ENCODE peak calls at places on chromosome 16, in four cellular contexts. C, G, I and L are unnamed samples.

GRCh38 chr16:18943414-18943813 is 17.2 kb upstream of the SMG1 start:
- DNase-seq in G (no peak), C (no peak), I (no peak), L (no peak)

GRCh38 chr16:89322381-89323119 is 105.0 kb downstream of the ZNF778 start:
- DNase-seq in C (peak), I (no peak), G (peak), L (no peak)

GRCh38 chr16:87050142-87050541 is 267.1 kb downstream of the C16orf95 start:
- DNase-seq in C (no peak), G (no peak), I (no peak), L (no peak)

GRCh38 chr16:69243479-69243878 is 56.5 kb downstream of the SNTB2 start:
- DNase-seq in C (no peak), I (no peak), G (no peak), L (no peak)

GRCh38 chr16:23469814-23470213 is 16.8 kb upstream of the COG7 start:
- DNase-seq in G (no peak), I (no peak), C (no peak), L (no peak)

GRCh38 chr16:4414187-4414909 is 2.0 kb downstream of the CORO7 start:
- DNase-seq in G (no peak), I (no peak), C (no peak), L (no peak)

GRCh38 chr16:27465483-27465879 is 63.5 kb downstream of the IL21R start:
- DNase-seq in G (no peak), C (no peak), I (no peak), L (no peak)

GRCh38 chr16:29974291-29975133 is 844 bp downstream of the TAOK2 start:
- DNase-seq in G (peak), C (peak), I (no peak), L (no peak)

GRCh38 chr16:53821957-53822625 is 118.1 kb downstream of the FTO start:
- DNase-seq in I (no peak), C (no peak), G (no peak), L (no peak)

GRCh38 chr16:55499951-55500350 is 8.9 kb upstream of the LPCAT2 start:
- DNase-seq in I (peak), G (no peak), C (peak), L (peak)

GRCh38 chr16:670485-671352 is 2.8 kb downstream of the RHOT2 start:
- DNase-seq in G (no peak), I (no peak), C (no peak), L (no peak)

GRCh38 chr16:31072540-31073072 is 1.4 kb downstream of the ZNF668 start:
- DNase-seq in G (no peak), C (no peak), I (no peak), L (no peak)

GRCh38 chr16:14509055-14509454 is 121.0 kb downstream of the PARN start:
- DNase-seq in C (no peak), G (no peak), I (no peak), L (no peak)

GRCh38 chr16:66250686-66251405 is 115.6 kb upstream of the CDH5 start:
- DNase-seq in C (no peak), I (peak), G (no peak), L (no peak)

GRCh38 chr16:1543085-1543896 is 9.8 kb downstream of the TMEM204 start:
- DNase-seq in C (peak), G (peak), I (peak), L (peak)

GRCh38 chr16:65845466-65846209 is 520.9 kb upstream of the CDH5 start:
- DNase-seq in C (no peak), G (no peak), I (no peak), L (no peak)

GRCh38 chr16:49725651-49726050 is 130.3 kb downstream of the ZNF423 start:
- DNase-seq in I (no peak), C (no peak), G (no peak), L (no peak)

DNA sequence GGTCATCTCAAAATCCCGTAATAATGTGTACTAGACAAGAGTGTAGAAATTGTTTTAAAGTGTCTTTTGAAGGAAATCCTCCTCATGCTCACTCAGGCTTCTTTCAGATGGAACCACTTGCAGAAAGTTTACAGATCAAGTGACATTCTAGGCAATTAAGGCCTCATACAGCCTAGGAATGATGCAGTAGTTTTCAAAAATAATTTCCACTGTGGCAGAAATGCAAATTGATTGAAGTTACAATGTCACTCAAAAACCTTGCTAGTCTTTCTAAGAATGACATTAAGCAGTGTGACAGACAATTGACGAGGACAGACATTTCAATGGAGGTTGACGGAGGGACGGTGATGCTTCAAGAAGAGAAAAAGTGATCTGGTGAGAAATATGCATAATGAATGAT is 53.5 kb upstream of the CDH8 start:
- DNase-seq in G (no peak), C (no peak), I (no peak), L (no peak)
- TF ChIP-seq CTCF in G (no peak), C (no peak), I (no peak), L (no peak)

GRCh38 chr16:68003031-68003430 is 3.7 kb upstream of the DPEP2 start:
- DNase-seq in C (no peak), I (no peak), G (no peak), L (no peak)
- H3K27ac ChIP-seq in C (no peak), I (no peak), G (no peak), L (no peak)

GRCh38 chr16:9457215-9457614 is 365.8 kb downstream of the HAPSTR1 start:
- DNase-seq in G (no peak), I (no peak), C (no peak), L (no peak)
- TF ChIP-seq CTCF in G (no peak), I (no peak), C (no peak), L (no peak)

GRCh38 chr16:17407321-17407720 is 63.4 kb downstream of the XYLT1 start:
- DNase-seq in C (no peak), I (no peak), G (no peak), L (no peak)

GRCh38 chr16:17403859-17404545 is 66.8 kb downstream of the XYLT1 start:
- DNase-seq in I (no peak), C (no peak), G (no peak), L (no peak)

GRCh38 chr16:17403156-17403809 is 67.5 kb downstream of the XYLT1 start:
- DNase-seq in G (no peak), C (no peak), I (no peak), L (no peak)

GRCh38 chr16:17408296-17408695 is 62.5 kb downstream of the XYLT1 start:
- DNase-seq in I (no peak), C (no peak), G (no peak), L (no peak)

GRCh38 chr16:17404903-17405691 is 65.7 kb downstream of the XYLT1 start:
- DNase-seq in I (peak), C (no peak), G (peak), L (peak)
- H3K27ac ChIP-seq in I (peak), C (peak), G (peak), L (peak)

GRCh38 chr16:85229869-85230416 is 117.7 kb upstream of the CIBAR2 start:
- DNase-seq in G (no peak), I (no peak), C (no peak), L (no peak)

GRCh38 chr16:85227262-85227923 is 115.1 kb upstream of the CIBAR2 start:
- DNase-seq in C (no peak), G (no peak), I (no peak), L (no peak)

GRCh38 chr16:85228970-85229430 is 116.7 kb upstream of the CIBAR2 start:
- DNase-seq in I (no peak), G (no peak), C (no peak), L (no peak)

GRCh38 chr16:85227924-85228462 is 115.7 kb upstream of the CIBAR2 start:
- DNase-seq in I (no peak), G (no peak), C (peak), L (no peak)

DNA sequence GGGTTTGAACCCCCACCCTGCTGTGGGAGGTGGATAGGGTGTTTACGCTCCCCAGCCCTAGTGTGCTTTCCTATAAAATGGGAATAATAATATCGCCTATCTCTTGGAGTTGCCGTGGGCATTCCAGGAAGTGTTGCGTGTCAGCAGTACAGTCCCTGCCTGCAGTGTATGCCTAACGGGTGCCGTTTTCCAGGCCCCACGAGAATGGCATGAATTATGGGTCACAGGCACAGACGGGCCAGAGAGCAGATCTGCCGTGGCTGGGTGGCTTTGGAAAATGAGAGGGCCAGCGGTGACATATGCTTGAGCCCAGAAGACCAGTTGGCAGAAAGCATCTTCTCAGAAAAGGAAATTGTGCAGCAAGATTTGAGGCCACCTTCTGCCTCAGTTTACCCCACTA is 116.2 kb upstream of the CIBAR2 start:
- DNase-seq in C (no peak), I (no peak), G (no peak), L (no peak)
- TF ChIP-seq CTCF in C (no peak), I (no peak), G (no peak), L (no peak)